ENCODE peak calls at places on chromosome 5, in nine cellular contexts. V is SK-N-SH, D is A549, Q is GM23338, M is HCT116, Y is K562, L is HL-60, P is GM12878, N is HepG2. A is an unnamed sample.

GRCh38 chr5:26329562-26330189 is 708.7 kb downstream of the CDH9 start:
- DNase-seq in M (no peak), Y (no peak), V (peak), D (no peak), N (no peak), P (no peak), L (no peak), Q (peak), A (peak)

GRCh38 chr5:181224390-181225234 is 1.5 kb downstream of the TRIM41 start:
- DNase-seq in Q (no peak), V (peak), D (no peak), M (no peak), L (peak), Y (no peak), N (no peak), P (no peak), A (no peak)

GRCh38 chr5:122170630-122171029 is 41.3 kb downstream of the ZNF474 start:
- DNase-seq in L (no peak), M (no peak), N (no peak), V (no peak), Y (no peak), Q (peak), D (no peak), P (no peak), A (no peak)

GRCh38 chr5:13325765-13326164 is 618.7 kb downstream of the DNAH5 start:
- DNase-seq in P (no peak), N (no peak), D (no peak), Q (no peak), M (no peak), L (no peak), V (no peak), Y (no peak), A (no peak)

GRCh38 chr5:53712327-53712726 is 151.9 kb downstream of the NDUFS4 start:
- DNase-seq in Q (no peak), P (no peak), Y (no peak), D (no peak), N (no peak), V (no peak), M (no peak), L (no peak), A (no peak)

GRCh38 chr5:124065508-124065907 is 553.5 kb downstream of the CSNK1G3 start:
- DNase-seq in D (no peak), P (no peak), Y (no peak), N (no peak), V (no peak), L (no peak), Q (no peak), M (no peak), A (no peak)

GRCh38 chr5:137280656-137281055 is 218.5 kb downstream of the SPOCK1 start:
- DNase-seq in P (no peak), D (peak), M (no peak), L (no peak), N (no peak), Y (peak), V (no peak), Q (peak), A (no peak)

GRCh38 chr5:119411935-119412623 is 40.2 kb upstream of the HSD17B4 start:
- DNase-seq in Q (peak), V (peak), L (peak), D (peak), N (peak), P (peak), Y (peak), M (peak), A (peak)

DNA sequence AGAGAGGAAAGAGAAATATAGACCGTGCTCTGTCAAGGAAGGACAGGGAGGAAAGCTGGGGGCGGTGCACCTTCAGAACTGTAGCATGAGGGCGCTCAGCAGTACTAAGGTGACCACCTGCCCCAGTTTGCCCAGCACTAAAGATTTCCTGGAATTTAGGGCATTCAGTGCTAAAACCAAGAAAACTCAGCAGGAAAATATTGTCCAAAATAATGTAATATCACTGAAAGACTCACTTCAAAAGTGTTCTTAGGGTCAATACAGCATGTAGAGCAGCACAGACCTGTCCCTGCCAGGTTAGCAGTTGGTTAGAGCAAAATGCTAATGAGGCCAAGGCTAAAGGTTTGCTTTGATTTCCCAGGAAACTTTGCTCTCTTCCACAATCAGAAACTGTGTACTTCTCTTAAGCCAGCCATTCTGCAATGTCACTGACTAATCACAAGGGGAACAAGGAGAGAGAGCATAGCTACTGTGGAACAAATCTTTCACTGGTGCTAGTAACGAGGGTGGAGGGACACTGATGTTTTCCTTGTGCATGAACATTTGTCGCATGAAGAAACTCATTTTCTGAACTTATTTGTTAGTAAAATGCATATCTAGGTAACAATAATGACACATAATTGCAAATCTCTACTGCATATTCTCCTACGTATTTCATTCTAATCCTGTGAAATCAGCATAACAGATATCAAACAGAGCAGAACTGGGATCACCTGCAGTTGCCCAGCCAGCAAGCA is 53.0 kb upstream of the GRAMD2B start:
- DNase-seq in N (peak), V (peak), P (no peak), Y (no peak), M (no peak), L (no peak), D (no peak), Q (peak), A (no peak)
- TF ChIP-seq REST in N (peak), V (no peak), P (no peak), Y (no peak), M (no peak), L (no peak), D (no peak), Q (no peak), A (no peak)

GRCh38 chr5:135391869-135392255 is 7.2 kb downstream of the MACROH2A1 start:
- DNase-seq in P (no peak), Q (no peak), Y (no peak), L (no peak), M (no peak), V (no peak), N (no peak), D (no peak), A (no peak)
- TF ChIP-seq REST in P (no peak), Q (no peak), Y (no peak), L (no peak), M (no peak), V (no peak), N (no peak), D (no peak), A (no peak)

DNA sequence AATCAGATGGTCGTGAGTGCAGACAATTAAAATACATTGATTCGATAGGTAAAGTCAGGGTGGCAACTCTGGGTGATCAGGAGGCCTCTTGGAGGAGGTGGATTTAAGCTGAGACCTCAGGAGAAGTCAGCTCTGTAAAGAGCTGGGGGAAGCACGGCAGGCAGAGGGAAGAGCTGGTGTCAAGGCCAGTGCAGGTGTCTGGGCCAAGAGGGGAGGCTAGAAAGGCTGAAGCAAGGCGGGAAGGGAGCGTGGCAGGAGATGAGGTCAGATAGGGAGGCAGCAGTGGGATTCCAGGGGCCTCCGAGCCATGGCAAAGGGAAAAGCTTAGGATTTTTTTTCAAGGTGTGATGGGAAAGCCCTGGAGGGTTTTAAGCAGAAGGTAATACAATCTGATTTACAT is 178.7 kb downstream of the FSTL4 start:
- DNase-seq in Y (no peak), V (no peak), L (no peak), D (no peak), Q (no peak), M (no peak), P (no peak), N (no peak), A (no peak)
- TF ChIP-seq REST in Y (no peak), V (no peak), L (no peak), D (no peak), Q (no peak), M (no peak), P (no peak), N (no peak), A (no peak)

GRCh38 chr5:14367364-14367763 is 214.2 kb upstream of the OTULINL start:
- DNase-seq in P (no peak), Y (no peak), V (no peak), M (no peak), D (no peak), N (no peak), L (no peak), Q (no peak), A (no peak)

GRCh38 chr5:14366763-14367162 is 214.8 kb upstream of the OTULINL start:
- DNase-seq in Y (no peak), D (no peak), L (no peak), P (no peak), V (no peak), Q (no peak), M (no peak), N (no peak), A (no peak)

GRCh38 chr5:14364576-14365472 is 216.8 kb upstream of the OTULINL start:
- DNase-seq in Y (peak), P (no peak), V (peak), D (peak), Q (peak), L (no peak), M (peak), N (peak), A (no peak)

GRCh38 chr5:14364096-14364495 is 217.5 kb upstream of the OTULINL start:
- DNase-seq in N (no peak), Q (no peak), Y (no peak), V (peak), L (no peak), D (no peak), M (no peak), P (no peak), A (no peak)

DNA sequence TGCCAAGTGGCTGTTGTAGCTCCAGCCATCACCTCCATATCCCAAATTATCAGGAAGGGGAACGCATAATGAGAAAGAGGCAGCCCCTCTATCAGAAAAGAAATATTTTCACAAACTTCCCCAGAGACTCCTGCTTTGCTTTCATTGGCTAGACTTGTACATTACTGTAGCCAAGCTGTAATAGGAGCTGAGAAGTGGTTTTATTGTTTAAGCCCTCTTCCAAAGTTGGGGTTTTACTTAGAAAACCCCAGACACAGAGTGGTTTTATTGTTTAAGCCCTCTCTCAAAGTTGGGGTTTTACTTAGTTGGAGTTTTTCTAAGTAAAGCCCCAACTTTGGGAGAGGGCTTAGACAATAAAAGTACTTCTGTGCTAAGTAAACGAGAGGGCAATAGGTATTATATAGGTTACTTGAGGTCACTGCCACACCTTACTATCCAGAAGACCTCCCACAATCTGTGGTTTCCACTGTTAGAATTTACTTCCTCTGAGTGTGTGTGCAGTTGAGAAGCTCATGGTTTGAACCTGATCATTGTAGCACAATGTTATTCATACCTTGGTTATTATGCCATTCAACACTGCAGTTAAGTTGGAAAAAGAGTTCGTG is 215.7 kb upstream of the OTULINL start:
- DNase-seq in V (no peak), D (no peak), P (no peak), L (no peak), Q (no peak), M (no peak), N (no peak), Y (no peak), A (no peak)
- TF ChIP-seq REST in V (no peak), D (no peak), P (no peak), L (no peak), Q (no peak), M (no peak), N (no peak), Y (no peak), A (no peak)

DNA sequence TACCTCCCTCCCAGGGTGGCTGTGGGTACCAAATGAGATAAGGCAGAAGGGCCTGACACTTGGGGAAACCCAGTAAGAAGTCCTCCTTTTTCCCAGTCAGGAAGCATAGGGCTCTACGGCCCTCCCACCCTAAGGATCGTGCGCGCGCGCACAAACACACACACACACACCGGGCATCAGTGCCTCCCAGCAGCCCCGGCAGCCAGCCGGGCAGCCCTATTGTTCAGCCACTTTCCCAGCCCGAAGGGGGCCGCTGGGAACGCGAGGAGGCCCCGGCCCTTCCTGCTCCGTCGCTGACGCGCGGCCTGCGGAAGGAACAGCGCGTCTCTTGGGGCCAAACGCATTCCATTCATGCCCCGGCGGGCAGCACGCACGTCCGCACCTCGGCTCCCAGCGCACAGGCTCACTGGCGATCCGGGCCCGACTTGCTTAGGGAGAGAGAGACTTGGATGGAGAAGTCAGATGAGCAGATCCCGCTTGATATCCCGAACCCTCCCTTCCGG is 22.6 kb downstream of the DUSP1 start:
- DNase-seq in M (no peak), Y (no peak), N (no peak), P (no peak), L (no peak), V (no peak), Q (peak), D (no peak), A (no peak)
- TF ChIP-seq REST in M (no peak), Y (no peak), N (no peak), P (no peak), L (no peak), V (no peak), Q (no peak), D (no peak), A (no peak)

DNA sequence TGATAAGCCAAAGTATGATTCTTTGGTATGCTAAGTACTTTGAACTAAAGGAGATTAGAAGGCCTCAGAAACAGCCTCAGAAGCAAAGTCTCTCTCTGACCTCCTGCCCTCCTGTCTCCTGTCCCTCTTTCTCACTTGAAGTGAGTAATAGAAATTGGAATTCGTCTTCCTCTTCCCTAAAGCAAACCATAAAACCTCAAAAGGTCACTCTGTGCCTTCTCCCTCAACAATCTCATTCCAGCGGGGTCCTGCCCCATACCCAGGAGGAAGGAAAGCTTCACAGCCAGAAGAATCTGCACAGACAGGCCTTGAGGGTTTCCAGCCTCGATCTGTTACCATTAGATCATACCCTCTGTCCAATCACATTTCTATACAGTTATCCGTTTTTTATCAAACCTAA is 87.8 kb downstream of the HAPLN1 start:
- DNase-seq in Q (no peak), D (no peak), V (no peak), N (no peak), Y (no peak), L (no peak), P (no peak), M (peak), A (no peak)
- TF ChIP-seq REST in Q (no peak), D (no peak), V (no peak), N (no peak), Y (no peak), L (no peak), P (no peak), M (no peak), A (no peak)

GRCh38 chr5:140545606-140546005 is 1.9 kb upstream of the EIF4EBP3 start:
- DNase-seq in N (no peak), Q (no peak), P (no peak), V (no peak), Y (no peak), D (no peak), M (no peak), L (no peak), A (no peak)

GRCh38 chr5:140547508-140548299 is at the start of gene EIF4EBP3:
- DNase-seq in L (peak), M (peak), V (peak), Q (peak), Y (peak), P (peak), N (peak), D (peak), A (peak)

GRCh38 chr5:140548300-140548688 is 832 bp downstream of the EIF4EBP3 start:
- DNase-seq in Q (peak), L (no peak), P (no peak), Y (no peak), V (no peak), N (no peak), M (no peak), D (no peak), A (no peak)

GRCh38 chr5:140548791-140549190 is 1.3 kb downstream of the EIF4EBP3 start:
- DNase-seq in M (no peak), Q (peak), Y (no peak), P (no peak), V (no peak), N (no peak), L (no peak), D (no peak), A (no peak)

GRCh38 chr5:140546851-140547507 is 483 bp upstream of the EIF4EBP3 start:
- DNase-seq in Q (no peak), N (peak), P (no peak), D (no peak), L (no peak), Y (no peak), V (no peak), M (no peak), A (no peak)
- TF ChIP-seq REST in Q (no peak), N (peak), P (no peak), D (no peak), L (no peak), Y (no peak), V (no peak), M (no peak), A (no peak)

GRCh38 chr5:77087484-77088291 is 603 bp upstream of the ZBED3 start:
- DNase-seq in M (no peak), N (peak), L (no peak), P (no peak), D (no peak), Q (peak), V (no peak), Y (no peak), A (no peak)
- TF ChIP-seq REST in M (no peak), N (no peak), L (no peak), P (no peak), D (no peak), Q (no peak), V (no peak), Y (no peak), A (no peak)

GRCh38 chr5:74685979-74686631 is 1.1 kb downstream of the HEXB start:
- DNase-seq in Q (no peak), D (no peak), M (no peak), V (peak), N (no peak), L (peak), Y (peak), P (peak), A (no peak)
- TF ChIP-seq REST in Q (no peak), D (no peak), M (no peak), V (no peak), N (no peak), L (no peak), Y (no peak), P (no peak), A (no peak)

DNA sequence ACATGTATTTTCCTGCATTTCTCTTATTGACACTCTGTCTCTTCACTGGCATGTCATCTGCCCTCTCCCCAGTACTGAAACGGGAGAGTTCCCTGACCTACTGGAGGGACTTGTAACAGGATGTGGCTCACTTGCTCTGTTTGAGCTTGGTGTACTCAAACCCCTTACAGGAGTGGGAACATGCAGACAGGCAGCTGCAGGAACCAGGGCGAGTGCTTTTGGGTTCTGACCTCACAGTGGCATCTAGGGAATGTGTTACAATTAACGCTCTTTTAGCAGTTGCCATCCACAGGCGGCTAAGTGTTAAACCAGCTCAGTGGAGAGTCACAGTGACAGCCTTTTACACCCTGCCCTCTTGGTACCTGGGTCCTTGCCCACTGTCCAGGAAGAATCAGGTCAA is 300.3 kb upstream of the GRAMD2B start:
- DNase-seq in Q (peak), M (no peak), V (no peak), Y (no peak), P (no peak), L (no peak), N (no peak), D (no peak), A (no peak)
- TF ChIP-seq REST in Q (no peak), M (no peak), V (no peak), Y (no peak), P (no peak), L (no peak), N (no peak), D (no peak), A (no peak)